ENCODE peak calls at places on chromosomes 13 and 19, in eight cellular contexts. A is GM12891; D is left cardiac atrium; F is activated CD8-positive, alpha-beta memory T cell treated with anti-CD3 and anti-CD28 coated beads for 1 hour; H is Peyer's patch; M is ecto neural progenitor cell; P is cardiac muscle cell; J is stimulated activated CD4-positive, alpha-beta T cell treated with anti-CD3 and anti-CD28 coated beads, Interleukin-2, amount 100 ng/mL, for 48 hours. O is an unnamed sample.
A peak's percentile ranks its signal among the peaks of the same experiment; 100 is the strongest.

GRCh38 chr19:42250666-42251531 is 4.0 kb downstream of the ERF start:
- DNase-seq in A (no peak), D (peak; percentile 62), F (no peak), H (no peak), M (no peak), P (peak; percentile 53), J (no peak), O (no peak)

GRCh38 chr13:48304132-48304876 is 753 bp downstream of the RB1 start:
- DNase-seq in A (peak; percentile 54), D (peak; percentile 50), F (no peak), H (peak; percentile 83), M (no peak), P (peak; percentile 63), J (peak; percentile 4), O (peak; percentile 66)

GRCh38 chr19:29542327-29542726 is 16.5 kb downstream of the VSTM2B start:
- DNase-seq in A (no peak), D (no peak), F (no peak), H (no peak), M (no peak), P (no peak), J (no peak), O (no peak)

GRCh38 chr19:42191855-42192254 is 25.6 kb downstream of the DEDD2 start:
- DNase-seq in A (no peak), D (no peak), F (no peak), H (peak; percentile 83), M (no peak), P (peak; percentile 45), J (peak; percentile 40), O (no peak)

GRCh38 chr13:20525601-20526544 is at the start of gene CRYL1:
- DNase-seq in A (peak; percentile 57), D (peak; percentile 87), F (peak; percentile 28), H (peak; percentile 92), M (peak; percentile 70), P (peak; percentile 66), J (peak; percentile 66), O (peak; percentile 53)

GRCh38 chr19:21947775-21948174 is 63.0 kb downstream of the ZNF208 start:
- DNase-seq in A (no peak), D (no peak), F (no peak), H (no peak), M (no peak), P (peak; percentile 2), J (no peak), O (no peak)

GRCh38 chr13:48448963-48449614 is 36.2 kb upstream of the LPAR6 start:
- DNase-seq in A (no peak), D (no peak), F (no peak), H (no peak), M (no peak), P (peak; percentile 83), J (no peak), O (no peak)

GRCh38 chr13:40776681-40777165 is 5.7 kb upstream of the MRPS31 start:
- DNase-seq in A (no peak), D (peak; percentile 27), F (peak; percentile 48), H (peak; percentile 85), M (no peak), P (peak; percentile 45), J (peak; percentile 59), O (no peak)

GRCh38 chr13:42525035-42525504 is 48.9 kb upstream of the TNFSF11 start:
- DNase-seq in A (no peak), D (no peak), F (no peak), H (no peak), M (no peak), P (peak; percentile 77), J (no peak), O (no peak)

GRCh38 chr13:41590643-41591042 is 133.3 kb downstream of the RGCC start:
- DNase-seq in A (no peak), D (no peak), F (no peak), H (no peak), M (no peak), P (no peak), J (no peak), O (no peak)

GRCh38 chr19:50362656-50363424 is 2.6 kb downstream of the NAPSA start:
- DNase-seq in A (no peak), D (no peak), F (no peak), H (no peak), M (no peak), P (no peak), J (peak; percentile 45), O (no peak)

GRCh38 chr19:33214621-33215020 is 11.0 kb downstream of the SLC7A10 start:
- DNase-seq in A (no peak), D (no peak), F (no peak), H (no peak), M (peak; percentile 72), P (peak; percentile 63), J (no peak), O (no peak)

GRCh38 chr13:94678845-94679244 is 33.5 kb downstream of the SOX21 start:
- DNase-seq in A (no peak), D (no peak), F (no peak), H (no peak), M (no peak), P (no peak), J (no peak), O (no peak)

GRCh38 chr19:31378404-31378803 is 29.2 kb upstream of the TSHZ3 start:
- DNase-seq in A (no peak), D (peak; percentile 42), F (no peak), H (peak; percentile 47), M (no peak), P (peak; percentile 97), J (no peak), O (no peak)

GRCh38 chr19:35346193-35347052 is 1.3 kb upstream of the FFAR1 start:
- DNase-seq in A (peak; percentile 61), D (no peak), F (peak; percentile 33), H (peak; percentile 90), M (peak; percentile 37), P (no peak), J (peak; percentile 62), O (no peak)

GRCh38 chr19:51807111-51807701 is 12.2 kb downstream of the FPR3 start:
- DNase-seq in A (no peak), D (no peak), F (no peak), H (no peak), M (no peak), P (peak; percentile 73), J (no peak), O (no peak)

GRCh38 chr13:19737844-19738557 is 44.7 kb downstream of the PSPC1 start:
- DNase-seq in A (no peak), D (no peak), F (no peak), H (no peak), M (no peak), P (no peak), J (no peak), O (no peak)

GRCh38 chr19:51735759-51736449 is 12.1 kb upstream of the HAS1 start:
- DNase-seq in A (no peak), D (peak; percentile 68), F (no peak), H (peak; percentile 64), M (no peak), P (peak; percentile 97), J (no peak), O (no peak)

GRCh38 chr13:45604892-45605291 is 10.6 kb downstream of the ERICH6B start:
- DNase-seq in A (no peak), D (no peak), F (no peak), H (no peak), M (no peak), P (no peak), J (no peak), O (no peak)

GRCh38 chr13:46615888-46616531 is 63.0 kb downstream of the LRCH1 start:
- DNase-seq in A (no peak), D (no peak), F (no peak), H (no peak), M (no peak), P (peak; percentile 44), J (no peak), O (no peak)

GRCh38 chr13:25421602-25422001 is 49.8 kb downstream of the ATP8A2 start:
- DNase-seq in A (no peak), D (no peak), F (no peak), H (no peak), M (no peak), P (no peak), J (no peak), O (no peak)

GRCh38 chr19:18649371-18650047 is 12.7 kb downstream of the KLHL26 start:
- DNase-seq in A (no peak), D (peak; percentile 79), F (no peak), H (peak; percentile 69), M (peak; percentile 69), P (peak; percentile 55), J (no peak), O (no peak)

GRCh38 chr19:4186087-4186993 is 3.9 kb downstream of the ANKRD24 start:
- DNase-seq in A (peak; percentile 82), D (peak; percentile 70), F (peak; percentile 49), H (peak; percentile 90), M (peak; percentile 90), P (peak; percentile 79), J (peak; percentile 87), O (peak; percentile 76)

GRCh38 chr19:49683814-49684250 is 5.6 kb upstream of the ADM5 start:
- DNase-seq in A (no peak), D (no peak), F (no peak), H (no peak), M (no peak), P (no peak), J (no peak), O (no peak)

GRCh38 chr13:21435710-21436151 is 23.4 kb downstream of the ZDHHC20 start:
- DNase-seq in A (peak; percentile 35), D (peak; percentile 68), F (no peak), H (peak; percentile 80), M (no peak), P (peak; percentile 79), J (peak; percentile 13), O (peak; percentile 54)

GRCh38 chr19:46963093-46963734 is 56.4 kb upstream of the NPAS1 start:
- DNase-seq in A (no peak), D (no peak), F (no peak), H (no peak), M (no peak), P (peak; percentile 96), J (no peak), O (no peak)

GRCh38 chr19:53333071-53333465 is 481 bp upstream of the ZNF845 start:
- DNase-seq in A (no peak), D (peak; percentile 50), F (no peak), H (peak; percentile 69), M (peak; percentile 75), P (no peak), J (no peak), O (no peak)

GRCh38 chr19:43749898-43750297 is 4.9 kb downstream of the SMG9 start:
- DNase-seq in A (no peak), D (no peak), F (no peak), H (no peak), M (no peak), P (no peak), J (no peak), O (no peak)

GRCh38 chr19:10270616-10271394 is at the start of gene ICAM1:
- DNase-seq in A (no peak), D (peak; percentile 92), F (peak; percentile 26), H (peak; percentile 94), M (peak; percentile 67), P (peak; percentile 95), J (peak; percentile 67), O (no peak)

GRCh38 chr19:49326165-49326704 is 1.2 kb upstream of the SLC6A16 start:
- DNase-seq in A (no peak), D (no peak), F (no peak), H (no peak), M (no peak), P (no peak), J (no peak), O (no peak)

GRCh38 chr19:8086849-8087248 is 34.3 kb downstream of the CCL25 start:
- DNase-seq in A (no peak), D (no peak), F (no peak), H (no peak), M (no peak), P (no peak), J (no peak), O (no peak)

GRCh38 chr13:33869005-33869404 is 51.1 kb downstream of the RFC3 start:
- DNase-seq in A (no peak), D (no peak), F (no peak), H (no peak), M (no peak), P (no peak), J (no peak), O (no peak)

GRCh38 chr13:45718063-45718462 is 15.9 kb downstream of the CBY2 start:
- DNase-seq in A (no peak), D (no peak), F (no peak), H (no peak), M (no peak), P (peak; percentile 40), J (no peak), O (peak; percentile 52)

GRCh38 chr13:24251525-24251924 is 57.9 kb upstream of the C1QTNF9 start:
- DNase-seq in A (no peak), D (no peak), F (peak; percentile 66), H (peak; percentile 82), M (no peak), P (no peak), J (peak; percentile 63), O (no peak)